ENCODE peak calls at places on chromosomes 1 and 21, in five cellular contexts. F, B, P, A and Q are unnamed samples.

GRCh38 chr1:212692774-212693644 is 6.6 kb downstream of the BATF3 start:
- DNase-seq in F (peak; percentile 52), B (no peak), P (no peak), A (peak; percentile 32), Q (no peak)

GRCh38 chr21:45577806-45578801 is 35.9 kb upstream of the SLC19A1 start:
- DNase-seq in F (no peak), B (no peak), P (no peak), A (no peak), Q (no peak)

GRCh38 chr1:243213045-243213787 is 41.9 kb downstream of the CEP170 start:
- DNase-seq in F (peak; percentile 33), B (no peak), P (no peak), A (peak; percentile 67), Q (no peak)

GRCh38 chr1:230303822-230304221 is 122.3 kb downstream of the PGBD5 start:
- DNase-seq in F (peak; percentile 62), B (no peak), P (no peak), A (peak; percentile 52), Q (no peak)

GRCh38 chr1:23242414-23242813 is 25.1 kb upstream of the HTR1D start:
- DNase-seq in F (no peak), B (no peak), P (no peak), A (no peak), Q (no peak)

GRCh38 chr1:77975386-77975785 is 3.5 kb downstream of the FUBP1 start:
- DNase-seq in F (no peak), B (no peak), P (no peak), A (peak; percentile 58), Q (no peak)

GRCh38 chr1:7048395-7048794 is 263.1 kb downstream of the CAMTA1 start:
- DNase-seq in F (no peak), B (no peak), P (no peak), A (no peak), Q (no peak)

GRCh38 chr1:22972760-22973159 is at the start of gene LACTBL1:
- DNase-seq in F (no peak), B (no peak), P (no peak), A (no peak), Q (no peak)

GRCh38 chr1:22252902-22253790 is 110.2 kb upstream of the WNT4 start:
- DNase-seq in F (no peak), B (no peak), P (no peak), A (no peak), Q (no peak)

GRCh38 chr1:223230161-223230881 is 87.3 kb upstream of the TLR5 start:
- DNase-seq in F (peak; percentile 67), B (no peak), P (no peak), A (peak; percentile 97), Q (no peak)

GRCh38 chr1:53504901-53505300 is 45.7 kb downstream of the DMRTB1 start:
- DNase-seq in F (no peak), B (no peak), P (no peak), A (no peak), Q (no peak)

GRCh38 chr1:187121661-187122060 is 292.9 kb downstream of the PLA2G4A start:
- DNase-seq in F (no peak), B (no peak), P (no peak), A (no peak), Q (no peak)

GRCh38 chr1:172460901-172461315 is 17.0 kb upstream of the PIGC start:
- DNase-seq in F (no peak), B (no peak), P (no peak), A (no peak), Q (no peak)

GRCh38 chr1:19448491-19449439 is 36.6 kb downstream of the CAPZB start:
- DNase-seq in F (peak; percentile 99), B (no peak), P (no peak), A (peak; percentile 89), Q (no peak)

GRCh38 chr1:181345146-181345545 is 138.2 kb upstream of the CACNA1E start:
- DNase-seq in F (no peak), B (no peak), P (no peak), A (no peak), Q (no peak)

GRCh38 chr1:86339421-86339820 is 56.7 kb downstream of the ODF2L start:
- DNase-seq in F (no peak), B (no peak), P (no peak), A (no peak), Q (no peak)

GRCh38 chr1:3471356-3472087 is 17.1 kb downstream of the ARHGEF16 start:
- DNase-seq in F (peak; percentile 41), B (no peak), P (no peak), A (peak; percentile 36), Q (no peak)